ENCODE peak calls at places on chromosomes 5 and 9, in nine cellular contexts. Z is Right ventricle myocardium superior; W is GM18507; J is tibial artery; B is stimulated activated CD4-positive, alpha-beta T cell treated with anti-CD3 and anti-CD28 coated beads, Interleukin-2, amount 100 ng/mL, for 24 hours; G is bronchial epithelial cell; R is lower leg skin; O is astrocyte of the hippocampus; S is activated T-cell treated with anti-CD3 and anti-CD28 coated beads for 48 hours. Y is an unnamed sample.

GRCh38 chr5:143148461-143149170 is 254.9 kb downstream of the NR3C1 start:
- DNase-seq in S (no peak), W (no peak), Z (no peak), R (no peak), O (peak; percentile 61), J (peak; percentile 64), B (no peak), G (peak; percentile 78), Y (no peak)

GRCh38 chr5:54251981-54252380 is 58.4 kb downstream of the ARL15 start:
- DNase-seq in S (no peak), O (peak; percentile 18), Z (no peak), R (no peak), G (peak; percentile 79), B (no peak), J (no peak), W (no peak), Y (no peak)

GRCh38 chr9:29044959-29045358 is 1471.7 kb upstream of the C9orf72 start:
- DNase-seq in S (no peak), W (no peak), G (peak; percentile 97), B (no peak), O (peak; percentile 45), J (no peak), Z (no peak), R (no peak), Y (no peak)

GRCh38 chr5:118310412-118310811 is 677.9 kb downstream of the DTWD2 start:
- DNase-seq in W (no peak), O (no peak), Z (no peak), S (no peak), B (no peak), R (no peak), G (no peak), J (no peak), Y (no peak)

GRCh38 chr5:52787600-52788504 is at the start of the genes ITGA1 and PELO:
- DNase-seq in Z (peak; percentile 84), O (peak; percentile 85), R (peak; percentile 95), J (peak; percentile 90), S (peak; percentile 24), G (peak; percentile 59), B (peak; percentile 70), W (no peak), Y (peak; percentile 98)

GRCh38 chr5:174482549-174482948 is 241.8 kb upstream of the MSX2 start:
- DNase-seq in J (no peak), O (no peak), G (no peak), S (no peak), B (no peak), W (no peak), Z (no peak), R (no peak), Y (no peak)

GRCh38 chr9:98856982-98857381 is 49.5 kb downstream of the GALNT12 start:
- DNase-seq in R (no peak), Z (no peak), B (no peak), W (no peak), J (no peak), O (peak; percentile 81), S (no peak), G (no peak), Y (no peak)

GRCh38 chr5:79886456-79886855 is 104.6 kb downstream of the MTX3 start:
- DNase-seq in B (no peak), R (no peak), S (no peak), O (no peak), W (no peak), J (no peak), G (no peak), Z (no peak), Y (no peak)

GRCh38 chr5:126129431-126129830 is 293.8 kb upstream of the GRAMD2B start:
- DNase-seq in R (no peak), B (no peak), J (no peak), G (peak; percentile 38), O (no peak), Z (no peak), S (no peak), W (no peak), Y (no peak)

GRCh38 chr9:107368696-107369095 is 85.6 kb downstream of the RAD23B start:
- DNase-seq in S (no peak), B (no peak), G (no peak), Z (no peak), J (no peak), R (no peak), W (no peak), O (no peak), Y (peak; percentile 77)

GRCh38 chr5:111685969-111686368 is 71.0 kb downstream of the NREP start:
- DNase-seq in R (no peak), B (no peak), Z (no peak), G (no peak), S (no peak), O (no peak), W (no peak), J (no peak), Y (no peak)

GRCh38 chr5:154523104-154523503 is 45.1 kb upstream of the HAND1 start:
- DNase-seq in B (no peak), W (no peak), J (no peak), O (no peak), S (no peak), Z (no peak), G (peak; percentile 29), R (no peak), Y (no peak)

GRCh38 chr9:13267743-13268142 is 11.7 kb downstream of the MPDZ start:
- DNase-seq in G (peak; percentile 93), R (no peak), W (no peak), S (no peak), B (no peak), Z (no peak), J (no peak), O (peak; percentile 73), Y (no peak)

GRCh38 chr5:52830700-52831099 is 43.0 kb downstream of the ITGA1 start:
- DNase-seq in B (no peak), R (no peak), O (no peak), W (no peak), J (no peak), S (no peak), G (no peak), Z (no peak), Y (no peak)

GRCh38 chr5:144308211-144308610 is 137.5 kb downstream of the KCTD16 start:
- DNase-seq in O (peak; percentile 6), B (no peak), S (no peak), J (no peak), W (no peak), Z (no peak), G (no peak), R (no peak), Y (no peak)

GRCh38 chr5:28301676-28302075 is 1263.3 kb upstream of the CDH9 start:
- DNase-seq in G (peak; percentile 87), B (no peak), W (no peak), J (no peak), Z (no peak), O (peak; percentile 88), S (no peak), R (no peak), Y (no peak)

GRCh38 chr9:129434187-129434586 is 186.7 kb downstream of the C9orf50 start:
- DNase-seq in Z (no peak), S (no peak), R (no peak), B (no peak), O (no peak), J (no peak), W (no peak), G (no peak), Y (no peak)

GRCh38 chr5:124337996-124338395 is 408.4 kb downstream of the ZNF608 start:
- DNase-seq in B (no peak), G (no peak), R (no peak), J (no peak), O (peak; percentile 20), S (no peak), W (no peak), Z (no peak), Y (no peak)

GRCh38 chr9:3578786-3579185 is 53.0 kb upstream of the RFX3 start:
- DNase-seq in G (peak; percentile 84), S (no peak), J (no peak), Z (no peak), O (peak; percentile 51), B (no peak), W (no peak), R (no peak), Y (no peak)

GRCh38 chr5:135129307-135129706 is 95.3 kb upstream of the PITX1 start:
- DNase-seq in G (peak; percentile 30), S (peak; percentile 2), Z (no peak), O (no peak), J (no peak), B (no peak), W (no peak), R (no peak), Y (no peak)

GRCh38 chr9:12680341-12680740 is 12.8 kb upstream of the TYRP1 start:
- DNase-seq in S (no peak), G (peak; percentile 51), O (peak; percentile 63), Z (no peak), B (no peak), J (no peak), R (no peak), W (no peak), Y (no peak)